ENCODE peak calls at places on chromosomes 7 and 10, in ten cellular contexts. One of them, this sample, is unnamed.

GRCh38 chr10:5854178-5854570 is 35.5 kb downstream of the ANKRD16 start:
- DNase-seq in Calu3: no peak
- DNase-seq in right cardiac atrium: no peak
- DNase-seq in HuH-7: no peak
- DNase-seq in left ventricle myocardium inferior: no peak
- DNase-seq in CD8-positive, alpha-beta T cell: no peak
- DNase-seq in cardiac muscle cell: no peak
- DNase-seq in stimulated activated CD4-positive, alpha-beta T cell treated with anti-CD3 and anti-CD28 coated beads, Interleukin-4, amount 100 ng/mL, for 4 hours: no peak
- DNase-seq in SHP77: no peak
- DNase-seq in H9: no peak
- DNase-seq in this sample: no peak

GRCh38 chr10:124668517-124669051 is 75.6 kb downstream of the FAM53B start:
- DNase-seq in HuH-7: no peak
- DNase-seq in left ventricle myocardium inferior: no peak
- DNase-seq in right cardiac atrium: peak
- DNase-seq in stimulated activated CD4-positive, alpha-beta T cell treated with anti-CD3 and anti-CD28 coated beads, Interleukin-4, amount 100 ng/mL, for 4 hours: no peak
- DNase-seq in H9: no peak
- DNase-seq in Calu3: no peak
- DNase-seq in SHP77: no peak
- DNase-seq in cardiac muscle cell: no peak
- DNase-seq in CD8-positive, alpha-beta T cell: no peak
- DNase-seq in this sample: no peak

GRCh38 chr7:158111906-158112570 is 475.6 kb downstream of the PTPRN2 start:
- DNase-seq in Calu3: no peak
- DNase-seq in cardiac muscle cell: no peak
- DNase-seq in left ventricle myocardium inferior: no peak
- DNase-seq in stimulated activated CD4-positive, alpha-beta T cell treated with anti-CD3 and anti-CD28 coated beads, Interleukin-4, amount 100 ng/mL, for 4 hours: no peak
- DNase-seq in SHP77: no peak
- DNase-seq in HuH-7: no peak
- DNase-seq in right cardiac atrium: no peak
- DNase-seq in H9: no peak
- DNase-seq in CD8-positive, alpha-beta T cell: no peak
- DNase-seq in this sample: no peak

GRCh38 chr10:132113766-132114365 is 48.1 kb downstream of the JAKMIP3 start:
- DNase-seq in H9: no peak
- DNase-seq in Calu3: no peak
- DNase-seq in CD8-positive, alpha-beta T cell: no peak
- DNase-seq in cardiac muscle cell: no peak
- DNase-seq in HuH-7: no peak
- DNase-seq in right cardiac atrium: no peak
- DNase-seq in left ventricle myocardium inferior: peak
- DNase-seq in stimulated activated CD4-positive, alpha-beta T cell treated with anti-CD3 and anti-CD28 coated beads, Interleukin-4, amount 100 ng/mL, for 4 hours: no peak
- DNase-seq in SHP77: no peak
- DNase-seq in this sample: peak

GRCh38 chr7:132121987-132122386 is 454.3 kb downstream of the PLXNA4 start:
- DNase-seq in cardiac muscle cell: no peak
- DNase-seq in stimulated activated CD4-positive, alpha-beta T cell treated with anti-CD3 and anti-CD28 coated beads, Interleukin-4, amount 100 ng/mL, for 4 hours: no peak
- DNase-seq in left ventricle myocardium inferior: no peak
- DNase-seq in H9: no peak
- DNase-seq in CD8-positive, alpha-beta T cell: no peak
- DNase-seq in right cardiac atrium: no peak
- DNase-seq in Calu3: no peak
- DNase-seq in SHP77: no peak
- DNase-seq in HuH-7: no peak
- DNase-seq in this sample: no peak

GRCh38 chr7:105787071-105787470 is 89.3 kb downstream of the ATXN7L1 start:
- DNase-seq in HuH-7: no peak
- DNase-seq in right cardiac atrium: no peak
- DNase-seq in H9: no peak
- DNase-seq in Calu3: no peak
- DNase-seq in SHP77: no peak
- DNase-seq in left ventricle myocardium inferior: no peak
- DNase-seq in CD8-positive, alpha-beta T cell: no peak
- DNase-seq in cardiac muscle cell: no peak
- DNase-seq in stimulated activated CD4-positive, alpha-beta T cell treated with anti-CD3 and anti-CD28 coated beads, Interleukin-4, amount 100 ng/mL, for 4 hours: no peak
- DNase-seq in this sample: no peak

GRCh38 chr10:101258179-101258885 is 29.1 kb upstream of the LBX1 start:
- DNase-seq in SHP77: no peak
- DNase-seq in stimulated activated CD4-positive, alpha-beta T cell treated with anti-CD3 and anti-CD28 coated beads, Interleukin-4, amount 100 ng/mL, for 4 hours: no peak
- DNase-seq in right cardiac atrium: no peak
- DNase-seq in HuH-7: peak
- DNase-seq in CD8-positive, alpha-beta T cell: no peak
- DNase-seq in cardiac muscle cell: no peak
- DNase-seq in H9: peak
- DNase-seq in left ventricle myocardium inferior: no peak
- DNase-seq in Calu3: no peak
- DNase-seq in this sample: no peak

GRCh38 chr7:38731195-38731594 is 100.0 kb upstream of the AMPH start:
- DNase-seq in stimulated activated CD4-positive, alpha-beta T cell treated with anti-CD3 and anti-CD28 coated beads, Interleukin-4, amount 100 ng/mL, for 4 hours: no peak
- DNase-seq in Calu3: no peak
- DNase-seq in CD8-positive, alpha-beta T cell: no peak
- DNase-seq in HuH-7: no peak
- DNase-seq in H9: no peak
- DNase-seq in left ventricle myocardium inferior: no peak
- DNase-seq in SHP77: no peak
- DNase-seq in right cardiac atrium: no peak
- DNase-seq in cardiac muscle cell: no peak
- DNase-seq in this sample: no peak

GRCh38 chr10:132120734-132121510 is 55.2 kb downstream of the JAKMIP3 start:
- DNase-seq in left ventricle myocardium inferior: no peak
- DNase-seq in HuH-7: no peak
- DNase-seq in CD8-positive, alpha-beta T cell: no peak
- DNase-seq in stimulated activated CD4-positive, alpha-beta T cell treated with anti-CD3 and anti-CD28 coated beads, Interleukin-4, amount 100 ng/mL, for 4 hours: no peak
- DNase-seq in right cardiac atrium: no peak
- DNase-seq in Calu3: no peak
- DNase-seq in H9: no peak
- DNase-seq in cardiac muscle cell: no peak
- DNase-seq in SHP77: no peak
- DNase-seq in this sample: no peak

GRCh38 chr7:89401690-89402089 is 606.2 kb upstream of the TEX47 start:
- DNase-seq in H9: no peak
- DNase-seq in Calu3: no peak
- DNase-seq in CD8-positive, alpha-beta T cell: no peak
- DNase-seq in HuH-7: no peak
- DNase-seq in stimulated activated CD4-positive, alpha-beta T cell treated with anti-CD3 and anti-CD28 coated beads, Interleukin-4, amount 100 ng/mL, for 4 hours: no peak
- DNase-seq in cardiac muscle cell: no peak
- DNase-seq in left ventricle myocardium inferior: no peak
- DNase-seq in SHP77: no peak
- DNase-seq in right cardiac atrium: no peak
- DNase-seq in this sample: no peak

GRCh38 chr10:2919016-2919415 is 148.3 kb upstream of the PFKP start:
- DNase-seq in CD8-positive, alpha-beta T cell: no peak
- DNase-seq in H9: no peak
- DNase-seq in HuH-7: no peak
- DNase-seq in left ventricle myocardium inferior: no peak
- DNase-seq in right cardiac atrium: no peak
- DNase-seq in Calu3: no peak
- DNase-seq in SHP77: no peak
- DNase-seq in stimulated activated CD4-positive, alpha-beta T cell treated with anti-CD3 and anti-CD28 coated beads, Interleukin-4, amount 100 ng/mL, for 4 hours: no peak
- DNase-seq in cardiac muscle cell: no peak
- DNase-seq in this sample: no peak

GRCh38 chr7:103132995-103133688 is 15.8 kb downstream of the NAPEPLD start:
- DNase-seq in HuH-7: no peak
- DNase-seq in Calu3: no peak
- DNase-seq in CD8-positive, alpha-beta T cell: no peak
- DNase-seq in H9: no peak
- DNase-seq in stimulated activated CD4-positive, alpha-beta T cell treated with anti-CD3 and anti-CD28 coated beads, Interleukin-4, amount 100 ng/mL, for 4 hours: no peak
- DNase-seq in cardiac muscle cell: no peak
- DNase-seq in SHP77: no peak
- DNase-seq in left ventricle myocardium inferior: no peak
- DNase-seq in right cardiac atrium: no peak
- DNase-seq in this sample: no peak

GRCh38 chr7:142587578-142588191 is 161.6 kb upstream of the PRSS1 start:
- DNase-seq in H9: peak
- DNase-seq in SHP77: peak
- DNase-seq in Calu3: peak
- DNase-seq in cardiac muscle cell: peak
- DNase-seq in HuH-7: peak
- DNase-seq in right cardiac atrium: no peak
- DNase-seq in CD8-positive, alpha-beta T cell: no peak
- DNase-seq in left ventricle myocardium inferior: no peak
- DNase-seq in stimulated activated CD4-positive, alpha-beta T cell treated with anti-CD3 and anti-CD28 coated beads, Interleukin-4, amount 100 ng/mL, for 4 hours: no peak
- DNase-seq in this sample: no peak

GRCh38 chr10:843703-844102 is 87.8 kb downstream of the LARP4B start:
- DNase-seq in H9: no peak
- DNase-seq in Calu3: no peak
- DNase-seq in CD8-positive, alpha-beta T cell: no peak
- DNase-seq in right cardiac atrium: no peak
- DNase-seq in HuH-7: no peak
- DNase-seq in stimulated activated CD4-positive, alpha-beta T cell treated with anti-CD3 and anti-CD28 coated beads, Interleukin-4, amount 100 ng/mL, for 4 hours: no peak
- DNase-seq in cardiac muscle cell: no peak
- DNase-seq in left ventricle myocardium inferior: no peak
- DNase-seq in SHP77: no peak
- DNase-seq in this sample: no peak

GRCh38 chr7:152663101-152663740 is 12.7 kb downstream of the XRCC2 start:
- DNase-seq in Calu3: no peak
- DNase-seq in cardiac muscle cell: no peak
- DNase-seq in SHP77: no peak
- DNase-seq in stimulated activated CD4-positive, alpha-beta T cell treated with anti-CD3 and anti-CD28 coated beads, Interleukin-4, amount 100 ng/mL, for 4 hours: no peak
- DNase-seq in right cardiac atrium: no peak
- DNase-seq in left ventricle myocardium inferior: no peak
- DNase-seq in H9: no peak
- DNase-seq in CD8-positive, alpha-beta T cell: no peak
- DNase-seq in HuH-7: no peak
- DNase-seq in this sample: no peak

GRCh38 chr7:44065431-44066110 is at the start of gene PGAM2:
- DNase-seq in HuH-7: no peak
- DNase-seq in right cardiac atrium: peak
- DNase-seq in SHP77: peak
- DNase-seq in left ventricle myocardium inferior: peak
- DNase-seq in H9: peak
- DNase-seq in Calu3: no peak
- DNase-seq in CD8-positive, alpha-beta T cell: no peak
- DNase-seq in stimulated activated CD4-positive, alpha-beta T cell treated with anti-CD3 and anti-CD28 coated beads, Interleukin-4, amount 100 ng/mL, for 4 hours: no peak
- DNase-seq in cardiac muscle cell: peak
- DNase-seq in this sample: peak

GRCh38 chr7:30842542-30843451 is 68.9 kb upstream of the AQP1 start:
- DNase-seq in H9: no peak
- DNase-seq in stimulated activated CD4-positive, alpha-beta T cell treated with anti-CD3 and anti-CD28 coated beads, Interleukin-4, amount 100 ng/mL, for 4 hours: no peak
- DNase-seq in CD8-positive, alpha-beta T cell: no peak
- DNase-seq in right cardiac atrium: no peak
- DNase-seq in left ventricle myocardium inferior: no peak
- DNase-seq in Calu3: no peak
- DNase-seq in SHP77: no peak
- DNase-seq in cardiac muscle cell: no peak
- DNase-seq in HuH-7: no peak
- DNase-seq in this sample: no peak

GRCh38 chr7:33986951-33987948 is 81.9 kb downstream of the BMPER start:
- DNase-seq in cardiac muscle cell: no peak
- DNase-seq in Calu3: peak
- DNase-seq in H9: no peak
- DNase-seq in HuH-7: no peak
- DNase-seq in SHP77: no peak
- DNase-seq in right cardiac atrium: no peak
- DNase-seq in left ventricle myocardium inferior: no peak
- DNase-seq in CD8-positive, alpha-beta T cell: no peak
- DNase-seq in stimulated activated CD4-positive, alpha-beta T cell treated with anti-CD3 and anti-CD28 coated beads, Interleukin-4, amount 100 ng/mL, for 4 hours: no peak
- DNase-seq in this sample: no peak

GRCh38 chr10:794382-794956 is 105.0 kb upstream of the DIP2C start:
- DNase-seq in SHP77: peak
- DNase-seq in stimulated activated CD4-positive, alpha-beta T cell treated with anti-CD3 and anti-CD28 coated beads, Interleukin-4, amount 100 ng/mL, for 4 hours: no peak
- DNase-seq in CD8-positive, alpha-beta T cell: no peak
- DNase-seq in right cardiac atrium: no peak
- DNase-seq in left ventricle myocardium inferior: no peak
- DNase-seq in HuH-7: no peak
- DNase-seq in H9: peak
- DNase-seq in Calu3: no peak
- DNase-seq in cardiac muscle cell: no peak
- DNase-seq in this sample: no peak

GRCh38 chr7:158356454-158356853 is 231.2 kb downstream of the PTPRN2 start:
- DNase-seq in cardiac muscle cell: no peak
- DNase-seq in HuH-7: no peak
- DNase-seq in SHP77: no peak
- DNase-seq in right cardiac atrium: no peak
- DNase-seq in left ventricle myocardium inferior: no peak
- DNase-seq in CD8-positive, alpha-beta T cell: no peak
- DNase-seq in Calu3: no peak
- DNase-seq in stimulated activated CD4-positive, alpha-beta T cell treated with anti-CD3 and anti-CD28 coated beads, Interleukin-4, amount 100 ng/mL, for 4 hours: no peak
- DNase-seq in H9: no peak
- DNase-seq in this sample: no peak

GRCh38 chr10:13001041-13001886 is at the start of gene CCDC3:
- DNase-seq in CD8-positive, alpha-beta T cell: no peak
- DNase-seq in left ventricle myocardium inferior: peak
- DNase-seq in cardiac muscle cell: peak
- DNase-seq in H9: peak
- DNase-seq in SHP77: no peak
- DNase-seq in HuH-7: no peak
- DNase-seq in right cardiac atrium: peak
- DNase-seq in Calu3: no peak
- DNase-seq in stimulated activated CD4-positive, alpha-beta T cell treated with anti-CD3 and anti-CD28 coated beads, Interleukin-4, amount 100 ng/mL, for 4 hours: peak
- DNase-seq in this sample: no peak

GRCh38 chr7:53325061-53325460 is 289.6 kb downstream of the POM121L12 start:
- DNase-seq in HuH-7: no peak
- DNase-seq in H9: no peak
- DNase-seq in left ventricle myocardium inferior: no peak
- DNase-seq in SHP77: no peak
- DNase-seq in right cardiac atrium: no peak
- DNase-seq in cardiac muscle cell: no peak
- DNase-seq in Calu3: no peak
- DNase-seq in CD8-positive, alpha-beta T cell: no peak
- DNase-seq in stimulated activated CD4-positive, alpha-beta T cell treated with anti-CD3 and anti-CD28 coated beads, Interleukin-4, amount 100 ng/mL, for 4 hours: no peak
- DNase-seq in this sample: no peak

GRCh38 chr10:42690449-42691360 is 52.3 kb upstream of the ZNF33B start:
- DNase-seq in left ventricle myocardium inferior: no peak
- DNase-seq in H9: peak
- DNase-seq in Calu3: no peak
- DNase-seq in stimulated activated CD4-positive, alpha-beta T cell treated with anti-CD3 and anti-CD28 coated beads, Interleukin-4, amount 100 ng/mL, for 4 hours: no peak
- DNase-seq in HuH-7: peak
- DNase-seq in cardiac muscle cell: no peak
- DNase-seq in CD8-positive, alpha-beta T cell: no peak
- DNase-seq in SHP77: peak
- DNase-seq in right cardiac atrium: peak
- DNase-seq in this sample: no peak

GRCh38 chr10:60044221-60044620 is 137.9 kb upstream of the CCDC6 start:
- DNase-seq in right cardiac atrium: no peak
- DNase-seq in Calu3: no peak
- DNase-seq in SHP77: no peak
- DNase-seq in stimulated activated CD4-positive, alpha-beta T cell treated with anti-CD3 and anti-CD28 coated beads, Interleukin-4, amount 100 ng/mL, for 4 hours: no peak
- DNase-seq in HuH-7: no peak
- DNase-seq in CD8-positive, alpha-beta T cell: no peak
- DNase-seq in left ventricle myocardium inferior: no peak
- DNase-seq in cardiac muscle cell: no peak
- DNase-seq in H9: no peak
- DNase-seq in this sample: no peak

GRCh38 chr10:90945496-90946070 is 24.7 kb upstream of the ANKRD1 start:
- DNase-seq in CD8-positive, alpha-beta T cell: no peak
- DNase-seq in stimulated activated CD4-positive, alpha-beta T cell treated with anti-CD3 and anti-CD28 coated beads, Interleukin-4, amount 100 ng/mL, for 4 hours: no peak
- DNase-seq in right cardiac atrium: no peak
- DNase-seq in left ventricle myocardium inferior: no peak
- DNase-seq in SHP77: no peak
- DNase-seq in Calu3: no peak
- DNase-seq in cardiac muscle cell: no peak
- DNase-seq in HuH-7: no peak
- DNase-seq in H9: no peak
- DNase-seq in this sample: no peak

GRCh38 chr7:7489546-7489945 is 46.1 kb downstream of the COL28A1 start:
- DNase-seq in HuH-7: no peak
- DNase-seq in H9: no peak
- DNase-seq in CD8-positive, alpha-beta T cell: no peak
- DNase-seq in right cardiac atrium: no peak
- DNase-seq in left ventricle myocardium inferior: no peak
- DNase-seq in SHP77: no peak
- DNase-seq in stimulated activated CD4-positive, alpha-beta T cell treated with anti-CD3 and anti-CD28 coated beads, Interleukin-4, amount 100 ng/mL, for 4 hours: no peak
- DNase-seq in Calu3: peak
- DNase-seq in cardiac muscle cell: no peak
- DNase-seq in this sample: no peak

GRCh38 chr10:32141018-32141807 is 85.0 kb upstream of the KIF5B start:
- DNase-seq in HuH-7: no peak
- DNase-seq in CD8-positive, alpha-beta T cell: no peak
- DNase-seq in Calu3: peak
- DNase-seq in H9: no peak
- DNase-seq in left ventricle myocardium inferior: no peak
- DNase-seq in right cardiac atrium: no peak
- DNase-seq in cardiac muscle cell: no peak
- DNase-seq in stimulated activated CD4-positive, alpha-beta T cell treated with anti-CD3 and anti-CD28 coated beads, Interleukin-4, amount 100 ng/mL, for 4 hours: no peak
- DNase-seq in SHP77: no peak
- DNase-seq in this sample: no peak

GRCh38 chr10:16816142-16816541 is 1.1 kb downstream of the RSU1 start:
- DNase-seq in SHP77: no peak
- DNase-seq in right cardiac atrium: no peak
- DNase-seq in Calu3: peak
- DNase-seq in cardiac muscle cell: peak
- DNase-seq in HuH-7: peak
- DNase-seq in stimulated activated CD4-positive, alpha-beta T cell treated with anti-CD3 and anti-CD28 coated beads, Interleukin-4, amount 100 ng/mL, for 4 hours: no peak
- DNase-seq in left ventricle myocardium inferior: no peak
- DNase-seq in CD8-positive, alpha-beta T cell: no peak
- DNase-seq in H9: no peak
- DNase-seq in this sample: no peak

This sample was measured in C1 segment of cervical spinal cord.